ENCODE peak calls at places on chromosomes 7 and 10, in six cellular contexts. O is lung, Y is anterior cingulate cortex, P is SHP77 treated with DMSO at 0.1 percent for 48 hours, B is left ventricle myocardium superior, G is HuH-7.5. H is an unnamed sample.

GRCh38 chr10:42934842-42935241 is 142.0 kb upstream of the RET start:
- DNase-seq in O (no peak), G (no peak), P (no peak), B (no peak), Y (no peak), H (no peak)

GRCh38 chr10:11894381-11895107 is 71.4 kb downstream of the PROSER2 start:
- DNase-seq in B (no peak), P (no peak), O (no peak), Y (no peak), G (no peak), H (no peak)

GRCh38 chr10:103373544-103373943 is 5.8 kb downstream of the TAF5 start:
- DNase-seq in P (no peak), B (no peak), Y (no peak), O (no peak), G (no peak), H (no peak)

GRCh38 chr7:88614736-88615135 is 144.8 kb upstream of the ZNF804B start:
- DNase-seq in P (no peak), Y (no peak), O (no peak), B (no peak), G (no peak), H (no peak)

GRCh38 chr10:27513451-27514191 is 9.5 kb downstream of the RAB18 start:
- DNase-seq in P (no peak), O (no peak), Y (no peak), B (no peak), G (no peak), H (peak)

GRCh38 chr7:81857385-81857784 is 87.5 kb upstream of the HGF start:
- DNase-seq in P (no peak), Y (no peak), O (no peak), G (no peak), B (no peak), H (no peak)

GRCh38 chr7:2560175-2560695 is 1.5 kb downstream of the IQCE start:
- DNase-seq in P (no peak), G (no peak), Y (no peak), O (no peak), B (no peak), H (no peak)

GRCh38 chr10:62268027-62268398 is 631 bp downstream of the RTKN2 start:
- DNase-seq in P (no peak), Y (no peak), B (no peak), G (no peak), O (no peak), H (peak)

GRCh38 chr10:132634241-132634946 is 96.8 kb downstream of the INPP5A start:
- DNase-seq in G (no peak), B (no peak), Y (no peak), P (no peak), O (no peak), H (no peak)

GRCh38 chr10:33521062-33521461 is 186.6 kb upstream of the NRP1 start:
- DNase-seq in G (no peak), Y (no peak), P (no peak), B (no peak), O (no peak), H (no peak)

GRCh38 chr10:13779748-13780147 is 193.0 kb downstream of the PRPF18 start:
- DNase-seq in Y (no peak), O (no peak), B (no peak), G (no peak), P (no peak), H (no peak)

GRCh38 chr7:27073066-27073465 is 22.7 kb downstream of the HOXA1 start:
- DNase-seq in Y (no peak), B (no peak), P (no peak), G (no peak), O (no peak), H (no peak)

H was measured in thyroid gland.